ENCODE peak calls at places on chromosomes 6 and 20, in eight cellular contexts. One of them, this sample, is unnamed.

GRCh38 chr20:24331939-24332338 is 137.5 kb upstream of the SYNDIG1 start:
- DNase-seq in A549: no peak
- DNase-seq in adrenal gland: no peak
- DNase-seq in AG10803: no peak
- DNase-seq in small intestine: no peak
- DNase-seq in iPS DF 6.9: no peak
- DNase-seq in GM12865: no peak
- DNase-seq in astrocyte of the cerebellum: no peak
- DNase-seq in this sample: no peak

GRCh38 chr6:119148102-119148824 is 69.8 kb upstream of the FAM184A start:
- DNase-seq in GM12865: peak
- DNase-seq in A549: peak
- DNase-seq in astrocyte of the cerebellum: peak
- DNase-seq in small intestine: peak
- DNase-seq in adrenal gland: peak
- DNase-seq in iPS DF 6.9: peak
- DNase-seq in AG10803: peak
- DNase-seq in this sample: no peak

GRCh38 chr6:169654590-169655391 is 47.0 kb downstream of the WDR27 start:
- DNase-seq in adrenal gland: peak
- DNase-seq in iPS DF 6.9: peak
- DNase-seq in AG10803: peak
- DNase-seq in small intestine: peak
- DNase-seq in astrocyte of the cerebellum: peak
- DNase-seq in GM12865: peak
- DNase-seq in A549: peak
- DNase-seq in this sample: peak

GRCh38 chr6:16404456-16404855 is 166.1 kb downstream of the GMPR start:
- DNase-seq in A549: no peak
- DNase-seq in AG10803: no peak
- DNase-seq in GM12865: no peak
- DNase-seq in adrenal gland: no peak
- DNase-seq in small intestine: no peak
- DNase-seq in astrocyte of the cerebellum: no peak
- DNase-seq in iPS DF 6.9: no peak
- DNase-seq in this sample: no peak

GRCh38 chr6:87118054-87118453 is 23.1 kb upstream of the CGA start:
- DNase-seq in adrenal gland: no peak
- DNase-seq in astrocyte of the cerebellum: no peak
- DNase-seq in small intestine: peak
- DNase-seq in GM12865: no peak
- DNase-seq in iPS DF 6.9: no peak
- DNase-seq in AG10803: no peak
- DNase-seq in A549: no peak
- DNase-seq in this sample: no peak

GRCh38 chr20:36852187-36852586 is 23.8 kb upstream of the TLDC2 start:
- DNase-seq in A549: no peak
- DNase-seq in GM12865: peak
- DNase-seq in AG10803: peak
- DNase-seq in small intestine: no peak
- DNase-seq in astrocyte of the cerebellum: no peak
- DNase-seq in iPS DF 6.9: no peak
- DNase-seq in adrenal gland: no peak
- DNase-seq in this sample: no peak

GRCh38 chr20:63062188-63063140 is 55.7 kb upstream of the BHLHE23 start:
- DNase-seq in astrocyte of the cerebellum: no peak
- DNase-seq in A549: no peak
- DNase-seq in adrenal gland: no peak
- DNase-seq in AG10803: no peak
- DNase-seq in iPS DF 6.9: no peak
- DNase-seq in GM12865: no peak
- DNase-seq in small intestine: no peak
- DNase-seq in this sample: no peak

GRCh38 chr6:137926207-137926731 is 59.2 kb downstream of the TNFAIP3 start:
- DNase-seq in iPS DF 6.9: no peak
- DNase-seq in GM12865: peak
- DNase-seq in small intestine: peak
- DNase-seq in A549: no peak
- DNase-seq in astrocyte of the cerebellum: peak
- DNase-seq in adrenal gland: no peak
- DNase-seq in AG10803: peak
- DNase-seq in this sample: no peak

GRCh38 chr20:7980332-7981046 is 39.1 kb downstream of the TMX4 start:
- DNase-seq in GM12865: peak
- DNase-seq in small intestine: peak
- DNase-seq in astrocyte of the cerebellum: peak
- DNase-seq in AG10803: peak
- DNase-seq in adrenal gland: peak
- DNase-seq in A549: peak
- DNase-seq in iPS DF 6.9: peak
- DNase-seq in this sample: no peak

GRCh38 chr6:41483943-41484342 is 62.2 kb upstream of the FOXP4 start:
- DNase-seq in adrenal gland: no peak
- DNase-seq in A549: no peak
- DNase-seq in astrocyte of the cerebellum: no peak
- DNase-seq in small intestine: no peak
- DNase-seq in AG10803: no peak
- DNase-seq in GM12865: no peak
- DNase-seq in iPS DF 6.9: no peak
- DNase-seq in this sample: no peak

GRCh38 chr6:166872431-166873139 is 83.8 kb downstream of the RNASET2 start:
- DNase-seq in small intestine: peak
- DNase-seq in AG10803: no peak
- DNase-seq in A549: no peak
- DNase-seq in iPS DF 6.9: no peak
- DNase-seq in adrenal gland: no peak
- DNase-seq in GM12865: no peak
- DNase-seq in astrocyte of the cerebellum: no peak
- DNase-seq in this sample: no peak

GRCh38 chr6:15329154-15329781 is 83.4 kb downstream of the JARID2 start:
- DNase-seq in iPS DF 6.9: no peak
- DNase-seq in adrenal gland: peak
- DNase-seq in AG10803: peak
- DNase-seq in A549: no peak
- DNase-seq in GM12865: no peak
- DNase-seq in astrocyte of the cerebellum: peak
- DNase-seq in small intestine: no peak
- DNase-seq in this sample: no peak

GRCh38 chr6:34909484-34909883 is 20.4 kb downstream of the ANKS1A start:
- DNase-seq in AG10803: no peak
- DNase-seq in adrenal gland: no peak
- DNase-seq in GM12865: no peak
- DNase-seq in A549: no peak
- DNase-seq in iPS DF 6.9: no peak
- DNase-seq in astrocyte of the cerebellum: no peak
- DNase-seq in small intestine: no peak
- DNase-seq in this sample: no peak

GRCh38 chr6:167987811-167988495 is 9.5 kb upstream of the KIF25 start:
- DNase-seq in astrocyte of the cerebellum: no peak
- DNase-seq in GM12865: no peak
- DNase-seq in AG10803: peak
- DNase-seq in A549: no peak
- DNase-seq in adrenal gland: no peak
- DNase-seq in small intestine: no peak
- DNase-seq in iPS DF 6.9: no peak
- DNase-seq in this sample: no peak

GRCh38 chr20:23988561-23988960 is at the start of gene GGTLC1:
- DNase-seq in AG10803: no peak
- DNase-seq in small intestine: no peak
- DNase-seq in iPS DF 6.9: no peak
- DNase-seq in astrocyte of the cerebellum: no peak
- DNase-seq in A549: no peak
- DNase-seq in adrenal gland: no peak
- DNase-seq in GM12865: no peak
- DNase-seq in this sample: peak

GRCh38 chr20:8388707-8389106 is 256.6 kb downstream of the PLCB1 start:
- DNase-seq in iPS DF 6.9: no peak
- DNase-seq in GM12865: no peak
- DNase-seq in small intestine: no peak
- DNase-seq in A549: no peak
- DNase-seq in astrocyte of the cerebellum: peak
- DNase-seq in AG10803: peak
- DNase-seq in adrenal gland: no peak
- DNase-seq in this sample: no peak

GRCh38 chr20:57719951-57720350 is 10.1 kb upstream of the PMEPA1 start:
- DNase-seq in small intestine: no peak
- DNase-seq in AG10803: no peak
- DNase-seq in A549: no peak
- DNase-seq in GM12865: no peak
- DNase-seq in adrenal gland: no peak
- DNase-seq in astrocyte of the cerebellum: no peak
- DNase-seq in iPS DF 6.9: no peak
- DNase-seq in this sample: no peak

GRCh38 chr20:32976746-32977145 is 27.5 kb downstream of the SUN5 start:
- DNase-seq in adrenal gland: no peak
- DNase-seq in AG10803: no peak
- DNase-seq in GM12865: no peak
- DNase-seq in astrocyte of the cerebellum: no peak
- DNase-seq in iPS DF 6.9: no peak
- DNase-seq in A549: no peak
- DNase-seq in small intestine: no peak
- DNase-seq in this sample: no peak

GRCh38 chr6:124076336-124077048 is 272.8 kb downstream of the NKAIN2 start:
- DNase-seq in adrenal gland: no peak
- DNase-seq in GM12865: no peak
- DNase-seq in astrocyte of the cerebellum: peak
- DNase-seq in A549: no peak
- DNase-seq in iPS DF 6.9: no peak
- DNase-seq in small intestine: no peak
- DNase-seq in AG10803: no peak
- DNase-seq in this sample: no peak

GRCh38 chr6:56757585-56757984 is 114.9 kb upstream of the DST start:
- DNase-seq in AG10803: peak
- DNase-seq in adrenal gland: peak
- DNase-seq in GM12865: peak
- DNase-seq in A549: peak
- DNase-seq in astrocyte of the cerebellum: no peak
- DNase-seq in small intestine: peak
- DNase-seq in iPS DF 6.9: no peak
- DNase-seq in this sample: peak

GRCh38 chr6:158419339-158419909 is 107.2 kb downstream of the TULP4 start:
- DNase-seq in astrocyte of the cerebellum: no peak
- DNase-seq in AG10803: no peak
- DNase-seq in GM12865: no peak
- DNase-seq in A549: no peak
- DNase-seq in adrenal gland: no peak
- DNase-seq in small intestine: no peak
- DNase-seq in iPS DF 6.9: no peak
- DNase-seq in this sample: no peak

GRCh38 chr6:123829302-123829953 is 25.8 kb downstream of the NKAIN2 start:
- DNase-seq in iPS DF 6.9: no peak
- DNase-seq in GM12865: no peak
- DNase-seq in small intestine: no peak
- DNase-seq in astrocyte of the cerebellum: peak
- DNase-seq in adrenal gland: no peak
- DNase-seq in A549: peak
- DNase-seq in AG10803: peak
- DNase-seq in this sample: no peak

GRCh38 chr20:30816182-30816645 is 441.2 kb upstream of the DEFB115 start:
- DNase-seq in iPS DF 6.9: no peak
- DNase-seq in adrenal gland: no peak
- DNase-seq in GM12865: no peak
- DNase-seq in small intestine: no peak
- DNase-seq in A549: no peak
- DNase-seq in astrocyte of the cerebellum: no peak
- DNase-seq in AG10803: peak
- DNase-seq in this sample: no peak

GRCh38 chr6:33392979-33393378 is 1.4 kb downstream of the KIFC1 start:
- DNase-seq in adrenal gland: no peak
- DNase-seq in AG10803: no peak
- DNase-seq in A549: no peak
- DNase-seq in GM12865: no peak
- DNase-seq in small intestine: no peak
- DNase-seq in astrocyte of the cerebellum: no peak
- DNase-seq in iPS DF 6.9: no peak
- DNase-seq in this sample: no peak
- H3K4me3 ChIP-seq in adrenal gland: no peak
- H3K4me3 ChIP-seq in AG10803: peak
- H3K4me3 ChIP-seq in A549: peak
- H3K4me3 ChIP-seq in GM12865: peak
- H3K4me3 ChIP-seq in small intestine: no peak
- H3K4me3 ChIP-seq in astrocyte of the cerebellum: peak
- H3K4me3 ChIP-seq in iPS DF 6.9: no peak
- H3K4me3 ChIP-seq in this sample: no peak

GRCh38 chr6:30227242-30227722 is 14.1 kb upstream of the TRIM26 start:
- DNase-seq in astrocyte of the cerebellum: no peak
- DNase-seq in iPS DF 6.9: no peak
- DNase-seq in small intestine: no peak
- DNase-seq in adrenal gland: no peak
- DNase-seq in A549: no peak
- DNase-seq in AG10803: no peak
- DNase-seq in GM12865: no peak
- DNase-seq in this sample: no peak
- H3K4me3 ChIP-seq in astrocyte of the cerebellum: no peak
- H3K4me3 ChIP-seq in iPS DF 6.9: no peak
- H3K4me3 ChIP-seq in small intestine: no peak
- H3K4me3 ChIP-seq in adrenal gland: no peak
- H3K4me3 ChIP-seq in A549: no peak
- H3K4me3 ChIP-seq in AG10803: no peak
- H3K4me3 ChIP-seq in GM12865: no peak
- H3K4me3 ChIP-seq in this sample: no peak

GRCh38 chr6:30103630-30104179 is 9.2 kb downstream of the TRIM31 start:
- DNase-seq in adrenal gland: no peak
- DNase-seq in A549: no peak
- DNase-seq in AG10803: no peak
- DNase-seq in astrocyte of the cerebellum: no peak
- DNase-seq in iPS DF 6.9: no peak
- DNase-seq in small intestine: no peak
- DNase-seq in GM12865: no peak
- DNase-seq in this sample: no peak
- H3K4me3 ChIP-seq in adrenal gland: peak
- H3K4me3 ChIP-seq in A549: peak
- H3K4me3 ChIP-seq in AG10803: peak
- H3K4me3 ChIP-seq in astrocyte of the cerebellum: peak
- H3K4me3 ChIP-seq in iPS DF 6.9: peak
- H3K4me3 ChIP-seq in small intestine: no peak
- H3K4me3 ChIP-seq in GM12865: peak
- H3K4me3 ChIP-seq in this sample: peak

GRCh38 chr20:43360016-43360415 is 97.7 kb upstream of the SRSF6 start:
- DNase-seq in small intestine: no peak
- DNase-seq in astrocyte of the cerebellum: no peak
- DNase-seq in AG10803: no peak
- DNase-seq in GM12865: no peak
- DNase-seq in A549: no peak
- DNase-seq in adrenal gland: no peak
- DNase-seq in iPS DF 6.9: no peak
- DNase-seq in this sample: no peak

GRCh38 chr20:43358811-43359210 is 98.9 kb upstream of the SRSF6 start:
- DNase-seq in astrocyte of the cerebellum: no peak
- DNase-seq in AG10803: no peak
- DNase-seq in GM12865: no peak
- DNase-seq in iPS DF 6.9: no peak
- DNase-seq in A549: no peak
- DNase-seq in adrenal gland: no peak
- DNase-seq in small intestine: no peak
- DNase-seq in this sample: no peak

GRCh38 chr20:43352996-43353395 is 104.7 kb upstream of the SRSF6 start:
- DNase-seq in A549: no peak
- DNase-seq in GM12865: no peak
- DNase-seq in AG10803: no peak
- DNase-seq in small intestine: no peak
- DNase-seq in astrocyte of the cerebellum: no peak
- DNase-seq in adrenal gland: no peak
- DNase-seq in iPS DF 6.9: no peak
- DNase-seq in this sample: no peak

GRCh38 chr20:43357352-43357751 is 100.3 kb upstream of the SRSF6 start:
- DNase-seq in adrenal gland: no peak
- DNase-seq in GM12865: no peak
- DNase-seq in A549: no peak
- DNase-seq in astrocyte of the cerebellum: no peak
- DNase-seq in iPS DF 6.9: no peak
- DNase-seq in small intestine: no peak
- DNase-seq in AG10803: no peak
- DNase-seq in this sample: no peak

GRCh38 chr20:43355610-43356009 is 102.1 kb upstream of the SRSF6 start:
- DNase-seq in iPS DF 6.9: no peak
- DNase-seq in AG10803: no peak
- DNase-seq in A549: no peak
- DNase-seq in astrocyte of the cerebellum: no peak
- DNase-seq in adrenal gland: no peak
- DNase-seq in GM12865: no peak
- DNase-seq in small intestine: no peak
- DNase-seq in this sample: no peak
- H3K4me3 ChIP-seq in iPS DF 6.9: no peak
- H3K4me3 ChIP-seq in AG10803: no peak
- H3K4me3 ChIP-seq in A549: no peak
- H3K4me3 ChIP-seq in astrocyte of the cerebellum: no peak
- H3K4me3 ChIP-seq in adrenal gland: no peak
- H3K4me3 ChIP-seq in GM12865: no peak
- H3K4me3 ChIP-seq in small intestine: no peak
- H3K4me3 ChIP-seq in this sample: no peak